ENCODE peak calls at places on chromosomes 4 and X, in eight cellular contexts. One of them, this sample, is unnamed.

GRCh38 chr4:76407440-76408119 is 13.4 kb downstream of the CCDC158 start:
- DNase-seq in foreskin fibroblast: no peak
- DNase-seq in WERI-Rb-1: no peak
- DNase-seq in osteoblast: peak; percentile 57
- DNase-seq in PC-3: peak; percentile 19
- DNase-seq in AG09309: no peak
- DNase-seq in tibial artery: no peak
- DNase-seq in lower leg skin: no peak
- DNase-seq in this sample: no peak

GRCh38 chrX:129318375-129318774 is 204.9 kb downstream of the SMARCA1 start:
- DNase-seq in foreskin fibroblast: no peak
- DNase-seq in WERI-Rb-1: no peak
- DNase-seq in osteoblast: no peak
- DNase-seq in PC-3: peak; percentile 37
- DNase-seq in AG09309: peak; percentile 3
- DNase-seq in tibial artery: no peak
- DNase-seq in lower leg skin: no peak
- DNase-seq in this sample: no peak

GRCh38 chr4:110309686-110310085 is 111.3 kb upstream of the ELOVL6 start:
- DNase-seq in foreskin fibroblast: peak; percentile 21
- DNase-seq in WERI-Rb-1: no peak
- DNase-seq in osteoblast: no peak
- DNase-seq in PC-3: no peak
- DNase-seq in AG09309: peak; percentile 17
- DNase-seq in tibial artery: no peak
- DNase-seq in lower leg skin: no peak
- DNase-seq in this sample: no peak

GRCh38 chrX:149717803-149718202 is 5.9 kb downstream of the MAGEA11 start:
- DNase-seq in foreskin fibroblast: no peak
- DNase-seq in WERI-Rb-1: no peak
- DNase-seq in osteoblast: no peak
- DNase-seq in PC-3: no peak
- DNase-seq in AG09309: no peak
- DNase-seq in tibial artery: no peak
- DNase-seq in lower leg skin: no peak
- DNase-seq in this sample: no peak

GRCh38 chr4:61044837-61045236 is 155.3 kb upstream of the ADGRL3 start:
- DNase-seq in foreskin fibroblast: no peak
- DNase-seq in WERI-Rb-1: no peak
- DNase-seq in osteoblast: no peak
- DNase-seq in PC-3: peak; percentile 61
- DNase-seq in AG09309: no peak
- DNase-seq in tibial artery: no peak
- DNase-seq in lower leg skin: no peak
- DNase-seq in this sample: no peak

GRCh38 chr4:20127626-20128025 is 124.1 kb upstream of the SLIT2 start:
- DNase-seq in foreskin fibroblast: peak; percentile 34
- DNase-seq in WERI-Rb-1: no peak
- DNase-seq in osteoblast: peak; percentile 76
- DNase-seq in PC-3: peak; percentile 29
- DNase-seq in AG09309: no peak
- DNase-seq in tibial artery: no peak
- DNase-seq in lower leg skin: no peak
- DNase-seq in this sample: no peak

GRCh38 chr4:126630171-126630570 is 1002.6 kb upstream of the INTU start:
- DNase-seq in foreskin fibroblast: peak; percentile 18
- DNase-seq in WERI-Rb-1: no peak
- DNase-seq in osteoblast: no peak
- DNase-seq in PC-3: no peak
- DNase-seq in AG09309: no peak
- DNase-seq in tibial artery: no peak
- DNase-seq in lower leg skin: no peak
- DNase-seq in this sample: no peak

GRCh38 chr4:48141048-48141447 is 7.0 kb upstream of the TXK start:
- DNase-seq in foreskin fibroblast: no peak
- DNase-seq in WERI-Rb-1: no peak
- DNase-seq in osteoblast: no peak
- DNase-seq in PC-3: peak; percentile 66
- DNase-seq in AG09309: peak; percentile 18
- DNase-seq in tibial artery: no peak
- DNase-seq in lower leg skin: no peak
- DNase-seq in this sample: peak; percentile 18

GRCh38 chr4:123288309-123289025 is 108.1 kb upstream of the SPRY1 start:
- DNase-seq in foreskin fibroblast: no peak
- DNase-seq in WERI-Rb-1: no peak
- DNase-seq in osteoblast: no peak
- DNase-seq in PC-3: no peak
- DNase-seq in AG09309: no peak
- DNase-seq in tibial artery: no peak
- DNase-seq in lower leg skin: no peak
- DNase-seq in this sample: no peak

GRCh38 chr4:173411106-173411703 is 12.3 kb upstream of the SCRG1 start:
- DNase-seq in foreskin fibroblast: no peak
- DNase-seq in WERI-Rb-1: no peak
- DNase-seq in osteoblast: no peak
- DNase-seq in PC-3: peak; percentile 28
- DNase-seq in AG09309: no peak
- DNase-seq in tibial artery: no peak
- DNase-seq in lower leg skin: no peak
- DNase-seq in this sample: no peak

GRCh38 chr4:185693548-185694215 is 118.3 kb downstream of the SORBS2 start:
- DNase-seq in foreskin fibroblast: no peak
- DNase-seq in WERI-Rb-1: no peak
- DNase-seq in osteoblast: no peak
- DNase-seq in PC-3: no peak
- DNase-seq in AG09309: no peak
- DNase-seq in tibial artery: no peak
- DNase-seq in lower leg skin: no peak
- DNase-seq in this sample: no peak

GRCh38 chr4:101414496-101414895 is 67.2 kb upstream of the PPP3CA start:
- DNase-seq in foreskin fibroblast: no peak
- DNase-seq in WERI-Rb-1: no peak
- DNase-seq in osteoblast: no peak
- DNase-seq in PC-3: no peak
- DNase-seq in AG09309: no peak
- DNase-seq in tibial artery: no peak
- DNase-seq in lower leg skin: no peak
- DNase-seq in this sample: no peak

GRCh38 chrX:68415289-68415688 is 18.0 kb downstream of the OPHN1 start:
- DNase-seq in foreskin fibroblast: no peak
- DNase-seq in WERI-Rb-1: no peak
- DNase-seq in osteoblast: no peak
- DNase-seq in PC-3: peak; percentile 51
- DNase-seq in AG09309: no peak
- DNase-seq in tibial artery: no peak
- DNase-seq in lower leg skin: peak; percentile 37
- DNase-seq in this sample: no peak

GRCh38 chr4:121484633-121485032 is 103.8 kb upstream of the QRFPR start:
- DNase-seq in foreskin fibroblast: peak; percentile 58
- DNase-seq in WERI-Rb-1: peak; percentile 52
- DNase-seq in osteoblast: peak; percentile 74
- DNase-seq in PC-3: peak; percentile 60
- DNase-seq in AG09309: peak; percentile 32
- DNase-seq in tibial artery: no peak
- DNase-seq in lower leg skin: no peak
- DNase-seq in this sample: peak; percentile 40

GRCh38 chrX:44974462-44974861 is 101.5 kb downstream of the KDM6A start:
- DNase-seq in foreskin fibroblast: peak; percentile 3
- DNase-seq in WERI-Rb-1: no peak
- DNase-seq in osteoblast: peak; percentile 89
- DNase-seq in PC-3: peak; percentile 76
- DNase-seq in AG09309: no peak
- DNase-seq in tibial artery: no peak
- DNase-seq in lower leg skin: no peak
- DNase-seq in this sample: no peak

GRCh38 chrX:79266702-79267101 is 100.4 kb downstream of the ITM2A start:
- DNase-seq in foreskin fibroblast: no peak
- DNase-seq in WERI-Rb-1: no peak
- DNase-seq in osteoblast: no peak
- DNase-seq in PC-3: no peak
- DNase-seq in AG09309: no peak
- DNase-seq in tibial artery: no peak
- DNase-seq in lower leg skin: no peak
- DNase-seq in this sample: no peak

GRCh38 chr4:150078041-150078995 is at the start of gene DCLK2:
- DNase-seq in foreskin fibroblast: peak; percentile 79
- DNase-seq in WERI-Rb-1: peak; percentile 83
- DNase-seq in osteoblast: peak; percentile 99
- DNase-seq in PC-3: peak; percentile 50
- DNase-seq in AG09309: peak; percentile 62
- DNase-seq in tibial artery: peak; percentile 86
- DNase-seq in lower leg skin: peak; percentile 29
- DNase-seq in this sample: peak; percentile 39

GRCh38 chr4:8308144-8308543 is 38.6 kb downstream of the HTRA3 start:
- DNase-seq in foreskin fibroblast: no peak
- DNase-seq in WERI-Rb-1: no peak
- DNase-seq in osteoblast: peak; percentile 52
- DNase-seq in PC-3: no peak
- DNase-seq in AG09309: no peak
- DNase-seq in tibial artery: peak; percentile 39
- DNase-seq in lower leg skin: no peak
- DNase-seq in this sample: no peak

GRCh38 chrX:17520206-17520605 is 145.2 kb downstream of the NHS start:
- DNase-seq in foreskin fibroblast: no peak
- DNase-seq in WERI-Rb-1: no peak
- DNase-seq in osteoblast: no peak
- DNase-seq in PC-3: no peak
- DNase-seq in AG09309: no peak
- DNase-seq in tibial artery: no peak
- DNase-seq in lower leg skin: no peak
- DNase-seq in this sample: no peak

GRCh38 chr4:173371292-173372192 is 788 bp downstream of the SAP30 start:
- DNase-seq in foreskin fibroblast: peak; percentile 76
- DNase-seq in WERI-Rb-1: peak; percentile 64
- DNase-seq in osteoblast: peak; percentile 90
- DNase-seq in PC-3: peak; percentile 58
- DNase-seq in AG09309: peak; percentile 32
- DNase-seq in tibial artery: peak; percentile 90
- DNase-seq in lower leg skin: peak; percentile 69
- DNase-seq in this sample: peak; percentile 51

GRCh38 chrX:110341189-110342035 is 17.2 kb upstream of the RTL9 start:
- DNase-seq in foreskin fibroblast: peak; percentile 79
- DNase-seq in WERI-Rb-1: no peak
- DNase-seq in osteoblast: peak; percentile 27
- DNase-seq in PC-3: peak; percentile 78
- DNase-seq in AG09309: peak; percentile 85
- DNase-seq in tibial artery: no peak
- DNase-seq in lower leg skin: peak; percentile 15
- DNase-seq in this sample: no peak
- H3K4me3 ChIP-seq in foreskin fibroblast: peak overlapping the region; percentile 36
- H3K4me3 ChIP-seq in WERI-Rb-1: no peak overlapping the region
- H3K4me3 ChIP-seq in osteoblast: peak overlapping the region; percentile 13
- H3K4me3 ChIP-seq in PC-3: peak overlapping the region; percentile 52
- H3K4me3 ChIP-seq in AG09309: no peak overlapping the region
- H3K4me3 ChIP-seq in tibial artery: no peak overlapping the region
- H3K4me3 ChIP-seq in lower leg skin: no peak overlapping the region
- H3K4me3 ChIP-seq in this sample: no peak overlapping the region

GRCh38 chrX:16368696-16369095 is 201.4 kb downstream of the MAGEB17 start:
- DNase-seq in foreskin fibroblast: no peak
- DNase-seq in WERI-Rb-1: no peak
- DNase-seq in osteoblast: no peak
- DNase-seq in PC-3: no peak
- DNase-seq in AG09309: no peak
- DNase-seq in tibial artery: no peak
- DNase-seq in lower leg skin: no peak
- DNase-seq in this sample: no peak
- TF ChIP-seq CTCF in foreskin fibroblast: no peak
- TF ChIP-seq CTCF in WERI-Rb-1: no peak
- TF ChIP-seq CTCF in osteoblast: no peak
- TF ChIP-seq CTCF in PC-3: no peak
- TF ChIP-seq CTCF in AG09309: no peak
- TF ChIP-seq CTCF in tibial artery: no peak
- TF ChIP-seq CTCF in lower leg skin: no peak
- TF ChIP-seq CTCF in this sample: no peak

GRCh38 chr4:189121336-189121735 is 819.3 kb upstream of the FRG1 start:
- DNase-seq in foreskin fibroblast: no peak
- DNase-seq in WERI-Rb-1: no peak
- DNase-seq in osteoblast: no peak
- DNase-seq in PC-3: no peak
- DNase-seq in AG09309: no peak
- DNase-seq in tibial artery: no peak
- DNase-seq in lower leg skin: no peak
- DNase-seq in this sample: no peak
- H3K4me3 ChIP-seq in foreskin fibroblast: no peak overlapping the region
- H3K4me3 ChIP-seq in WERI-Rb-1: no peak overlapping the region
- H3K4me3 ChIP-seq in osteoblast: no peak overlapping the region
- H3K4me3 ChIP-seq in PC-3: no peak overlapping the region
- H3K4me3 ChIP-seq in AG09309: no peak overlapping the region
- H3K4me3 ChIP-seq in tibial artery: no peak overlapping the region
- H3K4me3 ChIP-seq in lower leg skin: no peak overlapping the region
- H3K4me3 ChIP-seq in this sample: no peak overlapping the region

GRCh38 chr4:176631611-176632010 is 161.1 kb downstream of the VEGFC start:
- DNase-seq in foreskin fibroblast: no peak
- DNase-seq in WERI-Rb-1: no peak
- DNase-seq in osteoblast: no peak
- DNase-seq in PC-3: no peak
- DNase-seq in AG09309: no peak
- DNase-seq in tibial artery: no peak
- DNase-seq in lower leg skin: no peak
- DNase-seq in this sample: no peak
- TF ChIP-seq CTCF in foreskin fibroblast: no peak
- TF ChIP-seq CTCF in WERI-Rb-1: no peak
- TF ChIP-seq CTCF in osteoblast: no peak
- TF ChIP-seq CTCF in PC-3: no peak
- TF ChIP-seq CTCF in AG09309: no peak
- TF ChIP-seq CTCF in tibial artery: no peak
- TF ChIP-seq CTCF in lower leg skin: no peak
- TF ChIP-seq CTCF in this sample: no peak

This sample was measured in Caco-2.